ENCODE peak calls at places on chromosomes 6 and 20, in five cellular contexts. C, D, S, I and G are unnamed samples.
A peak's percentile ranks its signal among the peaks of the same experiment; 100 is the strongest.

GRCh38 chr20:44196278-44196677 is 9.3 kb upstream of the JPH2 start:
- DNase-seq in C (no peak), D (no peak), S (no peak), I (no peak), G (no peak)

GRCh38 chr6:135062735-135063134 is 8.1 kb upstream of the HBS1L start:
- DNase-seq in C (no peak), D (no peak), S (no peak), I (peak; percentile 44), G (no peak)

GRCh38 chr20:10231290-10231689 is 12.7 kb downstream of the SNAP25 start:
- DNase-seq in C (no peak), D (no peak), S (no peak), I (no peak), G (no peak)

GRCh38 chr6:82396964-82397761 is 33.5 kb downstream of the TPBG start:
- DNase-seq in C (no peak), D (no peak), S (no peak), I (no peak), G (no peak)

GRCh38 chr20:50346372-50347347 is 156.0 kb downstream of the CEBPB start:
- DNase-seq in C (no peak), D (peak; percentile 92), S (peak; percentile 80), I (no peak), G (no peak)

GRCh38 chr6:380234-381218 is 11.0 kb upstream of the IRF4 start:
- DNase-seq in C (no peak), D (no peak), S (no peak), I (no peak), G (no peak)

GRCh38 chr6:77368660-77369313 is 94.5 kb downstream of the HTR1B start:
- DNase-seq in C (peak; percentile 46), D (peak; percentile 55), S (peak; percentile 74), I (no peak), G (no peak)

GRCh38 chr6:22785036-22785435 is 215.7 kb downstream of the HDGFL1 start:
- DNase-seq in C (peak; percentile 72), D (no peak), S (no peak), I (no peak), G (peak; percentile 39)

GRCh38 chr6:122284848-122285247 is 114.6 kb upstream of the HSF2 start:
- DNase-seq in C (no peak), D (no peak), S (no peak), I (no peak), G (no peak)

DNA sequence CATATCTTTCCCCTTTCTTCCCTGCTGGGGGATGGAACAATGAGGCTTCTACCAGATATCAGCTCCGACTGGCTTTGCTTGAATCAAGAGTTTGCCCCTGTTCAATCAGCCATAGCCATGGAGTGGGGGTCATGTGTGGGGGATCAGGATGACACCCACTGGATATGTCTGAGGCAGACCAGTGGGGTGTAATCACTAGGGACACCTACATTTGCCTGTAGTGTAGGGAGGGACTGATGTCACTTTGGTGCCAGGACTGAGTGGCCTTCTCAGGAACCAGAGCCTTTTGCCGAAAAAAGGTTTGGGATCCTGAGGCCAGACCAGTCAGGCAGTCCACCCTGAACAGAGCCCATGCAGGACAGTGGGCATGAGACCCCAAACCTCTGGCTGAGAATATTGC is 1.0 kb downstream of the ITPA start:
- DNase-seq in C (no peak), D (no peak), S (no peak), I (no peak), G (no peak)
- H3K4me3 ChIP-seq in C (peak overlapping the region; percentile 77), D (peak overlapping the region; percentile 80), S (peak overlapping the region; percentile 71), I (peak overlapping the region; percentile 68), G (peak overlapping the region; percentile 79)

GRCh38 chr6:160103825-160104100 is 17.9 kb upstream of the SLC22A1 start:
- DNase-seq in C (no peak), D (no peak), S (no peak), I (no peak), G (no peak)

GRCh38 chr6:160104821-160105517 is 16.6 kb upstream of the SLC22A1 start:
- DNase-seq in C (no peak), D (no peak), S (no peak), I (no peak), G (no peak)

GRCh38 chr6:160102956-160103824 is 18.4 kb upstream of the SLC22A1 start:
- DNase-seq in C (peak; percentile 48), D (no peak), S (no peak), I (peak; percentile 24), G (peak; percentile 84)

GRCh38 chr6:160101262-160102205 is 20.1 kb upstream of the SLC22A1 start:
- DNase-seq in C (no peak), D (peak; percentile 28), S (no peak), I (no peak), G (no peak)

GRCh38 chr6:160102399-160102798 is 19.2 kb upstream of the SLC22A1 start:
- DNase-seq in C (no peak), D (no peak), S (no peak), I (no peak), G (no peak)
- H3K27me3 ChIP-seq in C (no peaks in the 10 kb centered on the region), D (no peaks in the 10 kb centered on the region), S (no peaks in the 10 kb centered on the region), I (no peaks in the 10 kb centered on the region), G (no peaks in the 10 kb centered on the region)

GRCh38 chr6:37288247-37288646 is 30.3 kb upstream of the TMEM217 start:
- DNase-seq in C (no peak), D (no peak), S (no peak), I (no peak), G (no peak)
- H3K36me3 ChIP-seq in C (peaks cover 4% of the 10 kb centered on the region), D (peaks cover 83% of the 10 kb centered on the region), S (no peaks in the 10 kb centered on the region), I (peaks cover 84% of the 10 kb centered on the region), G (peaks cover 31% of the 10 kb centered on the region)

DNA sequence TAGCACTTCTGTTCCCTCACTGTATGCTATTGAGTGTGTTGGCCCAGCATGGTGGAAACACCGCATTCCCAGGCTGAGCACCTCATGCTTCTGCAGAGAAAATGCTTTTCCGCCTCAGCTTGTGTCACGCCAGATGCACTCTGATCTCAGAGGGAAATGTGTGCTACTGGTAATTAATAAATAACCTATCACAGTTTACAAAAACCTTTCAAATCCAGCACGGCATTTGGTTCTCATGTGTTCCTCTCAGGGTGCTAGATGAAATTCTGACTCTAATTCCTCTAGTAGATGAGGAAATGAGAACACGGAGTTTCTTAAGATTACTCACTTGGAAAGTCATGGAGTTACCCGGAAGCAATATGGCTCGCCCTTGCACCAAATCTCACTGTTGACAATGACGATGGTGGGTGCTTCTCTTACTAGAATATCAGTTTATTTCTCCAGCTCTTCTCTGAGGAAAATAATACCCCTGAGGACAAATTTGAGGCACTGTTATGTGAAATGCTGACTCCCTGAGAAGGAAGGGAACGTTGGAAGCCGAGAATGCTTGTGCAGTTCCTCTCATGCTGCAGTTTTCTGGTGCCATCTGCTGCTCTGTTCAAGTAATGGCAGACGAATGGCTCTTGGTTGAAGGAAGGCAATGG is 116.6 kb downstream of the RNF144B start:
- DNase-seq in C (peak; percentile 83), D (peak; percentile 20), S (peak; percentile 69), I (peak; percentile 76), G (peak; percentile 56)
- H3K4me3 ChIP-seq in C (no peak overlapping the region), D (peak overlapping the region; percentile 58), S (no peak overlapping the region), I (peak overlapping the region; percentile 38), G (no peak overlapping the region)

GRCh38 chr20:63134201-63134612 is 81.7 kb downstream of the YTHDF1 start:
- DNase-seq in C (peak; percentile 33), D (no peak), S (peak; percentile 2), I (no peak), G (peak; percentile 86)

GRCh38 chr20:63136296-63136695 is 79.6 kb downstream of the YTHDF1 start:
- DNase-seq in C (no peak), D (no peak), S (no peak), I (no peak), G (no peak)

GRCh38 chr20:63133481-63134091 is 82.3 kb downstream of the YTHDF1 start:
- DNase-seq in C (no peak), D (no peak), S (peak; percentile 1), I (no peak), G (peak; percentile 34)

GRCh38 chr20:63132715-63133471 is 83.0 kb downstream of the YTHDF1 start:
- DNase-seq in C (no peak), D (no peak), S (peak; percentile 3), I (peak; percentile 2), G (peak; percentile 44)

GRCh38 chr20:63135411-63135810 is 80.5 kb downstream of the YTHDF1 start:
- DNase-seq in C (peak; percentile 31), D (no peak), S (no peak), I (no peak), G (peak; percentile 92)
- H3K27me3 ChIP-seq in C (no peaks in the 10 kb centered on the region), D (peaks cover 70% of the 10 kb centered on the region), S (no peaks in the 10 kb centered on the region), I (no peaks in the 10 kb centered on the region), G (no peaks in the 10 kb centered on the region)

GRCh38 chr20:35669681-35670080 is 5.0 kb upstream of the CPNE1 start:
- DNase-seq in C (no peak), D (no peak), S (no peak), I (no peak), G (no peak)

GRCh38 chr20:35674921-35675320 is 10.2 kb upstream of the CPNE1 start:
- DNase-seq in C (no peak), D (no peak), S (no peak), I (no peak), G (no peak)

GRCh38 chr20:35669221-35669620 is 4.5 kb upstream of the CPNE1 start:
- DNase-seq in C (no peak), D (no peak), S (no peak), I (no peak), G (no peak)

GRCh38 chr20:35673884-35674283 is 9.2 kb upstream of the CPNE1 start:
- DNase-seq in C (no peak), D (no peak), S (no peak), I (no peak), G (no peak)
- H3K36me3 ChIP-seq in C (no peaks in the 10 kb centered on the region), D (peaks cover 99% of the 10 kb centered on the region), S (peaks cover 6% of the 10 kb centered on the region), I (peaks cover 19% of the 10 kb centered on the region), G (peaks cover 14% of the 10 kb centered on the region)

GRCh38 chr6:26122402-26122792 is 35.2 kb downstream of the HFE start:
- DNase-seq in C (peak; percentile 56), D (no peak), S (peak; percentile 16), I (peak; percentile 43), G (no peak)

GRCh38 chr6:26121141-26122004 is 34.1 kb downstream of the HFE start:
- DNase-seq in C (no peak), D (no peak), S (peak; percentile 18), I (no peak), G (no peak)

GRCh38 chr6:26122793-26123674 is 35.8 kb downstream of the HFE start:
- DNase-seq in C (peak; percentile 93), D (peak; percentile 92), S (peak; percentile 96), I (peak; percentile 97), G (peak; percentile 72)

GRCh38 chr6:26120807-26121140 is 33.5 kb downstream of the HFE start:
- DNase-seq in C (no peak), D (no peak), S (no peak), I (no peak), G (no peak)

GRCh38 chr6:26122005-26122388 is 34.8 kb downstream of the HFE start:
- DNase-seq in C (no peak), D (no peak), S (no peak), I (no peak), G (no peak)
- H3K4me3 ChIP-seq in C (peak overlapping the region; percentile 94), D (peak overlapping the region; percentile 89), S (no peak overlapping the region), I (peak overlapping the region; percentile 78), G (no peak overlapping the region)

GRCh38 chr20:31962741-31963140 is 5.2 kb upstream of the XKR7 start:
- DNase-seq in C (no peak), D (no peak), S (no peak), I (peak; percentile 87), G (no peak)
- H3K27me3 ChIP-seq in C (peaks cover 97% of the 10 kb centered on the region), D (peaks cover 67% of the 10 kb centered on the region), S (peaks cover 6% of the 10 kb centered on the region), I (no peaks in the 10 kb centered on the region), G (peaks cover 14% of the 10 kb centered on the region)

GRCh38 chr20:59013959-59014608 is 5.1 kb upstream of the TUBB1 start:
- DNase-seq in C (no peak), D (no peak), S (no peak), I (no peak), G (no peak)
- H3K36me3 ChIP-seq in C (no peaks in the 10 kb centered on the region), D (no peaks in the 10 kb centered on the region), S (no peaks in the 10 kb centered on the region), I (no peaks in the 10 kb centered on the region), G (no peaks in the 10 kb centered on the region)